ENCODE peak calls at places on chromosomes 12 and 14, in eight cellular contexts. One of them, this sample, is unnamed.

GRCh38 chr12:47067176-47067575 is 12.2 kb upstream of the PCED1B start:
- DNase-seq in Peyer's patch: no peak
- DNase-seq in endothelial cell of umbilical vein: no peak
- DNase-seq in HCT116: no peak
- DNase-seq in gastrocnemius medialis: no peak
- DNase-seq in uterus: no peak
- DNase-seq in ovary: no peak
- DNase-seq in A549: no peak
- DNase-seq in this sample: no peak

GRCh38 chr14:92717571-92718042 is 30.8 kb downstream of the LGMN start:
- DNase-seq in Peyer's patch: no peak
- DNase-seq in endothelial cell of umbilical vein: no peak
- DNase-seq in gastrocnemius medialis: no peak
- DNase-seq in ovary: no peak
- DNase-seq in uterus: no peak
- DNase-seq in HCT116: no peak
- DNase-seq in A549: no peak
- DNase-seq in this sample: no peak

GRCh38 chr12:99444859-99445316 is 202.7 kb upstream of the GARIN6 start:
- DNase-seq in Peyer's patch: no peak
- DNase-seq in gastrocnemius medialis: no peak
- DNase-seq in uterus: no peak
- DNase-seq in A549: peak
- DNase-seq in endothelial cell of umbilical vein: no peak
- DNase-seq in ovary: no peak
- DNase-seq in HCT116: no peak
- DNase-seq in this sample: no peak

GRCh38 chr14:44945264-44945663 is 16.5 kb downstream of the KLHL28 start:
- DNase-seq in A549: no peak
- DNase-seq in uterus: no peak
- DNase-seq in HCT116: no peak
- DNase-seq in Peyer's patch: no peak
- DNase-seq in gastrocnemius medialis: no peak
- DNase-seq in ovary: no peak
- DNase-seq in endothelial cell of umbilical vein: no peak
- DNase-seq in this sample: no peak

GRCh38 chr14:105180598-105181528 is at the start of gene NUDT14:
- DNase-seq in HCT116: peak
- DNase-seq in gastrocnemius medialis: peak
- DNase-seq in uterus: peak
- DNase-seq in Peyer's patch: peak
- DNase-seq in endothelial cell of umbilical vein: peak
- DNase-seq in A549: peak
- DNase-seq in ovary: peak
- DNase-seq in this sample: no peak

GRCh38 chr12:101759396-101760047 is 20.3 kb upstream of the SYCP3 start:
- DNase-seq in HCT116: peak
- DNase-seq in uterus: no peak
- DNase-seq in ovary: no peak
- DNase-seq in A549: peak
- DNase-seq in Peyer's patch: peak
- DNase-seq in endothelial cell of umbilical vein: peak
- DNase-seq in gastrocnemius medialis: no peak
- DNase-seq in this sample: no peak

GRCh38 chr12:7099290-7099996 is 7.2 kb upstream of the C1R start:
- DNase-seq in Peyer's patch: peak
- DNase-seq in uterus: no peak
- DNase-seq in A549: no peak
- DNase-seq in HCT116: no peak
- DNase-seq in ovary: no peak
- DNase-seq in gastrocnemius medialis: no peak
- DNase-seq in endothelial cell of umbilical vein: no peak
- DNase-seq in this sample: no peak

GRCh38 chr14:64447890-64448667 is 17.2 kb upstream of the AKAP5 start:
- DNase-seq in gastrocnemius medialis: no peak
- DNase-seq in endothelial cell of umbilical vein: no peak
- DNase-seq in ovary: no peak
- DNase-seq in A549: no peak
- DNase-seq in HCT116: no peak
- DNase-seq in uterus: no peak
- DNase-seq in Peyer's patch: no peak
- DNase-seq in this sample: no peak

GRCh38 chr14:27528328-27528727 is 930.5 kb upstream of the NOVA1 start:
- DNase-seq in gastrocnemius medialis: no peak
- DNase-seq in ovary: no peak
- DNase-seq in A549: peak
- DNase-seq in uterus: no peak
- DNase-seq in endothelial cell of umbilical vein: peak
- DNase-seq in Peyer's patch: no peak
- DNase-seq in HCT116: no peak
- DNase-seq in this sample: no peak

GRCh38 chr14:54603362-54603761 is 36.4 kb downstream of the SAMD4A start:
- DNase-seq in Peyer's patch: no peak
- DNase-seq in ovary: no peak
- DNase-seq in gastrocnemius medialis: no peak
- DNase-seq in HCT116: no peak
- DNase-seq in uterus: no peak
- DNase-seq in A549: no peak
- DNase-seq in endothelial cell of umbilical vein: peak
- DNase-seq in this sample: no peak

GRCh38 chr12:13002301-13003097 is 2.4 kb upstream of the HEBP1 start:
- DNase-seq in Peyer's patch: no peak
- DNase-seq in uterus: no peak
- DNase-seq in endothelial cell of umbilical vein: no peak
- DNase-seq in HCT116: no peak
- DNase-seq in A549: no peak
- DNase-seq in ovary: no peak
- DNase-seq in gastrocnemius medialis: no peak
- DNase-seq in this sample: no peak

GRCh38 chr14:35197015-35197414 is 74.7 kb downstream of the PRORP start:
- DNase-seq in ovary: no peak
- DNase-seq in HCT116: peak
- DNase-seq in gastrocnemius medialis: no peak
- DNase-seq in Peyer's patch: no peak
- DNase-seq in uterus: no peak
- DNase-seq in A549: no peak
- DNase-seq in endothelial cell of umbilical vein: peak
- DNase-seq in this sample: no peak

GRCh38 chr12:130070017-130070653 is 92.1 kb upstream of the FZD10 start:
- DNase-seq in gastrocnemius medialis: peak
- DNase-seq in endothelial cell of umbilical vein: no peak
- DNase-seq in uterus: no peak
- DNase-seq in A549: no peak
- DNase-seq in HCT116: no peak
- DNase-seq in ovary: peak
- DNase-seq in Peyer's patch: no peak
- DNase-seq in this sample: peak

GRCh38 chr14:38078393-38078792 is 129.3 kb upstream of the SSTR1 start:
- DNase-seq in gastrocnemius medialis: no peak
- DNase-seq in Peyer's patch: peak
- DNase-seq in A549: no peak
- DNase-seq in ovary: no peak
- DNase-seq in HCT116: no peak
- DNase-seq in uterus: no peak
- DNase-seq in endothelial cell of umbilical vein: no peak
- DNase-seq in this sample: no peak

GRCh38 chr12:89731064-89731463 is 22.4 kb upstream of the ATP2B1 start:
- DNase-seq in HCT116: no peak
- DNase-seq in Peyer's patch: no peak
- DNase-seq in endothelial cell of umbilical vein: no peak
- DNase-seq in ovary: no peak
- DNase-seq in gastrocnemius medialis: no peak
- DNase-seq in uterus: no peak
- DNase-seq in A549: no peak
- DNase-seq in this sample: no peak

GRCh38 chr14:75231320-75231719 is 47.3 kb upstream of the FOS start:
- DNase-seq in endothelial cell of umbilical vein: no peak
- DNase-seq in Peyer's patch: no peak
- DNase-seq in HCT116: no peak
- DNase-seq in A549: no peak
- DNase-seq in ovary: no peak
- DNase-seq in uterus: no peak
- DNase-seq in gastrocnemius medialis: peak
- DNase-seq in this sample: no peak

GRCh38 chr12:104132351-104132956 is 5.6 kb downstream of the NFYB start:
- DNase-seq in HCT116: no peak
- DNase-seq in ovary: no peak
- DNase-seq in Peyer's patch: no peak
- DNase-seq in A549: no peak
- DNase-seq in endothelial cell of umbilical vein: no peak
- DNase-seq in uterus: no peak
- DNase-seq in gastrocnemius medialis: no peak
- DNase-seq in this sample: peak

GRCh38 chr14:99604766-99605298 is 825 bp upstream of the CCDC85C start:
- DNase-seq in A549: peak
- DNase-seq in endothelial cell of umbilical vein: peak
- DNase-seq in Peyer's patch: no peak
- DNase-seq in gastrocnemius medialis: peak
- DNase-seq in uterus: peak
- DNase-seq in ovary: no peak
- DNase-seq in HCT116: no peak
- DNase-seq in this sample: no peak

GRCh38 chr14:99717682-99718013 is 33.5 kb downstream of the CYP46A1 start:
- DNase-seq in Peyer's patch: no peak
- DNase-seq in A549: no peak
- DNase-seq in endothelial cell of umbilical vein: no peak
- DNase-seq in uterus: no peak
- DNase-seq in HCT116: no peak
- DNase-seq in gastrocnemius medialis: no peak
- DNase-seq in ovary: no peak
- DNase-seq in this sample: no peak

GRCh38 chr14:105931808-105932483 is 405.6 kb downstream of the TMEM121 start:
- DNase-seq in HCT116: no peak
- DNase-seq in ovary: no peak
- DNase-seq in A549: peak
- DNase-seq in uterus: no peak
- DNase-seq in gastrocnemius medialis: no peak
- DNase-seq in Peyer's patch: peak
- DNase-seq in endothelial cell of umbilical vein: no peak
- DNase-seq in this sample: peak

GRCh38 chr14:93201155-93201704 is 5.6 kb downstream of the GON7 start:
- DNase-seq in ovary: no peak
- DNase-seq in Peyer's patch: no peak
- DNase-seq in HCT116: no peak
- DNase-seq in gastrocnemius medialis: no peak
- DNase-seq in endothelial cell of umbilical vein: no peak
- DNase-seq in uterus: no peak
- DNase-seq in A549: no peak
- DNase-seq in this sample: no peak

GRCh38 chr12:117188961-117189724 is 1.1 kb downstream of the FBXO21 start:
- DNase-seq in uterus: no peak
- DNase-seq in Peyer's patch: no peak
- DNase-seq in HCT116: no peak
- DNase-seq in endothelial cell of umbilical vein: peak
- DNase-seq in A549: no peak
- DNase-seq in gastrocnemius medialis: no peak
- DNase-seq in ovary: peak
- DNase-seq in this sample: no peak

DNA sequence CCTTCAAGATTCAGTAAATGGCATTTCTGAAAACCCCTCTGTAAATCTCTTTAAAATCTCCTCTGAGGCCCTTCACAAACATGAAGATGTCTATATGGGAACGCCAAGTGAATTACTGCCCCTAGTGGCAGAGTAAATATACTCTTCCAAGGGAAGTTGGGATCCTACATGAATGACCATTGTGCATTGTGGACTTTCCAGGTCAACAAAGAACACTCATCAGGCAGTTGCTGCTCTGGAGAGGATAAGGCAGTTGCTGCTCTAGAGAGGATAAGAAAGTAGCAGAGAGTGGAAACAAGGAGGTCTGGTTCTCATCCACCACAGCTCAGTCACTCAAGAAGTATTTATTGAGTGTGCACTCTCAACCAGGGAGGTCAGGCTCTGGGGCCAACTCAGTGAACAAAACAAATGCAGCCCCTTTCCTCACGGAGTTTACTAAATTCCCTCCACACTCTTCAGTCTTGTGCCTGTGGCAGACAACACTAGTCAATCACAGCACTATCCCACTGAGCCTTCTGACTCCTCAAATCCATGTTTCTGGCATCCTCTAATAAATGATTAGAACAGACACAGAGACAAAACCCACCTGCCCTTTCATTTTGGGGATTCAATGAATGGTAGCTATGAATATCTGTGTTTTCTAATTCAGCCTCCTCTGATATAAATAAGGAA is 52.9 kb downstream of the SVOP start:
- DNase-seq in HCT116: peak
- DNase-seq in ovary: no peak
- DNase-seq in uterus: no peak
- DNase-seq in endothelial cell of umbilical vein: no peak
- DNase-seq in Peyer's patch: no peak
- DNase-seq in A549: peak
- DNase-seq in gastrocnemius medialis: no peak
- DNase-seq in this sample: peak
- TF ChIP-seq CTCF in HCT116: peak
- TF ChIP-seq CTCF in ovary: no peak
- TF ChIP-seq CTCF in uterus: no peak
- TF ChIP-seq CTCF in endothelial cell of umbilical vein: peak
- TF ChIP-seq CTCF in Peyer's patch: peak
- TF ChIP-seq CTCF in A549: peak
- TF ChIP-seq CTCF in gastrocnemius medialis: no peak
- TF ChIP-seq CTCF in this sample: peak

DNA sequence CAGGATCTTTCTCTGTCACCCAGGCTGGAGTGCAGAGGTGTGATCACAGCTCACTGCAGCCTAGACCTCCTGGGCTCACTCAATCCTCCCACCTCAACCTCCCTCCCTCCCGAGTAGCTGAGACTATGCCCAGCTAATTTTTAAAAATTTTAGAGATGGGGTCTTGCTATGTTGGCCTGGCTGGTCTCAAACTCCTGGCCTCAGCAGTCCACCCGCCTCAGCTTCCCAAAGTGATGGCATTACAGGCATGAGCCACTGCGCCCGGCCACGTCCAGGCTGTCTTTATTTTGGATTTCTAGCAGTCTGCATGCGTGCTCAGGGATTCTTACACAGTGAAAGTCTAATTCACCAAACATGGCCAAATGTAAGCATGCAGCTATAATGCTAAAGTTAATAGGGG is 17.8 kb downstream of the SLC8B1 start:
- DNase-seq in uterus: no peak
- DNase-seq in gastrocnemius medialis: no peak
- DNase-seq in Peyer's patch: no peak
- DNase-seq in HCT116: no peak
- DNase-seq in endothelial cell of umbilical vein: no peak
- DNase-seq in ovary: no peak
- DNase-seq in A549: no peak
- DNase-seq in this sample: no peak
- TF ChIP-seq POLR2A in uterus: no peak
- TF ChIP-seq POLR2A in gastrocnemius medialis: no peak
- TF ChIP-seq POLR2A in Peyer's patch: no peak
- TF ChIP-seq POLR2A in HCT116: no peak
- TF ChIP-seq POLR2A in endothelial cell of umbilical vein: no peak
- TF ChIP-seq POLR2A in ovary: no peak
- TF ChIP-seq POLR2A in A549: no peak
- TF ChIP-seq POLR2A in this sample: no peak

GRCh38 chr12:122454250-122454721 is 31.8 kb upstream of the CLIP1 start:
- DNase-seq in uterus: no peak
- DNase-seq in ovary: no peak
- DNase-seq in Peyer's patch: no peak
- DNase-seq in A549: no peak
- DNase-seq in endothelial cell of umbilical vein: no peak
- DNase-seq in gastrocnemius medialis: no peak
- DNase-seq in HCT116: no peak
- DNase-seq in this sample: no peak
- H3K27ac ChIP-seq in uterus: no peak
- H3K27ac ChIP-seq in ovary: no peak
- H3K27ac ChIP-seq in Peyer's patch: no peak
- H3K27ac ChIP-seq in A549: peak
- H3K27ac ChIP-seq in endothelial cell of umbilical vein: no peak
- H3K27ac ChIP-seq in gastrocnemius medialis: no peak
- H3K27ac ChIP-seq in HCT116: no peak
- H3K27ac ChIP-seq in this sample: no peak

GRCh38 chr12:111404362-111405148 is 1.2 kb upstream of the SH2B3 start:
- DNase-seq in endothelial cell of umbilical vein: peak
- DNase-seq in Peyer's patch: peak
- DNase-seq in uterus: peak
- DNase-seq in A549: no peak
- DNase-seq in ovary: no peak
- DNase-seq in HCT116: no peak
- DNase-seq in gastrocnemius medialis: peak
- DNase-seq in this sample: no peak
- TF ChIP-seq CTCF in endothelial cell of umbilical vein: no peak
- TF ChIP-seq CTCF in Peyer's patch: no peak
- TF ChIP-seq CTCF in uterus: no peak
- TF ChIP-seq CTCF in A549: no peak
- TF ChIP-seq CTCF in ovary: no peak
- TF ChIP-seq CTCF in HCT116: no peak
- TF ChIP-seq CTCF in gastrocnemius medialis: no peak
- TF ChIP-seq CTCF in this sample: no peak